ENCODE peak calls at places on chromosomes 13 and 19, in six cellular contexts. A, H, Q, F, N and D are unnamed samples. For H3K4me1, the result is how much of the 10 kb centered on the place peaks cover.

GRCh38 chr19:23309926-23310325 is 59.7 kb upstream of the ZNF724 start:
- DNase-seq in A (no peak), H (no peak), Q (no peak), F (no peak), N (peak), D (no peak)

GRCh38 chr19:49651871-49652722 is 10.1 kb downstream of the SCAF1 start:
- DNase-seq in A (no peak), H (no peak), Q (no peak), F (no peak), N (no peak), D (no peak)

GRCh38 chr13:52779028-52779612 is 39.5 kb upstream of the CNMD start:
- DNase-seq in A (no peak), H (peak), Q (no peak), F (no peak), N (no peak), D (no peak)

GRCh38 chr13:92745233-92745632 is 481.4 kb upstream of the GPC6 start:
- DNase-seq in A (no peak), H (no peak), Q (no peak), F (no peak), N (peak), D (no peak)

GRCh38 chr19:13008926-13009787 is 13.9 kb downstream of the NFIX start:
- DNase-seq in A (no peak), H (peak), Q (no peak), F (no peak), N (no peak), D (no peak)

GRCh38 chr19:49475995-49476880 is 2.2 kb downstream of the FLT3LG start:
- DNase-seq in A (no peak), H (peak), Q (peak), F (no peak), N (no peak), D (no peak)

GRCh38 chr13:110746443-110746842 is 32.9 kb downstream of the ING1 start:
- DNase-seq in A (no peak), H (no peak), Q (no peak), F (no peak), N (no peak), D (no peak)

GRCh38 chr19:6210721-6211600 is 68.8 kb downstream of the MLLT1 start:
- DNase-seq in A (no peak), H (no peak), Q (no peak), F (no peak), N (no peak), D (no peak)

GRCh38 chr19:39765091-39766076 is 13.3 kb upstream of the LEUTX start:
- DNase-seq in A (peak), H (peak), Q (peak), F (no peak), N (no peak), D (peak)

GRCh38 chr13:27264648-27265047 is 6.0 kb upstream of the RASL11A start:
- DNase-seq in A (no peak), H (no peak), Q (no peak), F (no peak), N (no peak), D (no peak)

GRCh38 chr13:86585826-86586225 is 786.6 kb upstream of the SLITRK6 start:
- DNase-seq in A (no peak), H (no peak), Q (peak), F (peak), N (no peak), D (no peak)

GRCh38 chr19:11560404-11560988 is 1.5 kb upstream of the ELOF1 start:
- DNase-seq in A (no peak), H (peak), Q (peak), F (no peak), N (no peak), D (peak)

GRCh38 chr13:41196620-41197019 is 2.3 kb upstream of the KBTBD7 start:
- DNase-seq in A (no peak), H (no peak), Q (peak), F (no peak), N (no peak), D (no peak)

GRCh38 chr13:77338961-77339401 is 12.1 kb upstream of the MYCBP2 start:
- DNase-seq in A (no peak), H (no peak), Q (no peak), F (no peak), N (no peak), D (no peak)

GRCh38 chr13:67438465-67438864 is 208.3 kb upstream of the PCDH9 start:
- DNase-seq in A (no peak), H (peak), Q (no peak), F (no peak), N (no peak), D (no peak)

GRCh38 chr19:13207237-13208130 is 57.3 kb downstream of the IER2 start:
- DNase-seq in A (no peak), H (no peak), Q (peak), F (peak), N (no peak), D (no peak)

GRCh38 chr13:74082741-74083160 is 51.5 kb downstream of the KLF12 start:
- DNase-seq in A (no peak), H (no peak), Q (no peak), F (no peak), N (no peak), D (no peak)

GRCh38 chr19:2770055-2771013 is 12.7 kb downstream of the SGTA start:
- DNase-seq in A (no peak), H (no peak), Q (peak), F (peak), N (no peak), D (no peak)

GRCh38 chr19:5621945-5622464 is 571 bp downstream of the SAFB2 start:
- DNase-seq in A (peak), H (peak), Q (no peak), F (no peak), N (no peak), D (no peak)

GRCh38 chr19:42028304-42029216 is 34.5 kb upstream of the ATP1A3 start:
- DNase-seq in A (no peak), H (peak), Q (no peak), F (no peak), N (no peak), D (no peak)

GRCh38 chr13:32472194-32472621 is 44.3 kb upstream of the N4BP2L1 start:
- DNase-seq in A (no peak), H (no peak), Q (no peak), F (no peak), N (no peak), D (no peak)

GRCh38 chr13:82772802-82773201 is 1109.5 kb downstream of the SLITRK1 start:
- DNase-seq in A (no peak), H (no peak), Q (peak), F (no peak), N (no peak), D (no peak)

GRCh38 chr13:43544011-43544410 is 242.8 kb downstream of the ENOX1 start:
- DNase-seq in A (no peak), H (no peak), Q (peak), F (no peak), N (peak), D (no peak)

GRCh38 chr19:1267441-1268391 is 1.4 kb upstream of the CIRBP start:
- DNase-seq in A (peak), H (no peak), Q (no peak), F (no peak), N (no peak), D (no peak)

GRCh38 chr19:1266818-1267440 is 2.2 kb upstream of the CIRBP start:
- DNase-seq in A (peak), H (peak), Q (peak), F (peak), N (no peak), D (peak)

GRCh38 chr19:1269065-1269477 is at the start of gene CIRBP:
- DNase-seq in A (peak), H (peak), Q (peak), F (peak), N (peak), D (peak)

GRCh38 chr19:1269478-1270167 is 491 bp downstream of the CIRBP start:
- DNase-seq in A (peak), H (peak), Q (peak), F (peak), N (no peak), D (peak)

DNA sequence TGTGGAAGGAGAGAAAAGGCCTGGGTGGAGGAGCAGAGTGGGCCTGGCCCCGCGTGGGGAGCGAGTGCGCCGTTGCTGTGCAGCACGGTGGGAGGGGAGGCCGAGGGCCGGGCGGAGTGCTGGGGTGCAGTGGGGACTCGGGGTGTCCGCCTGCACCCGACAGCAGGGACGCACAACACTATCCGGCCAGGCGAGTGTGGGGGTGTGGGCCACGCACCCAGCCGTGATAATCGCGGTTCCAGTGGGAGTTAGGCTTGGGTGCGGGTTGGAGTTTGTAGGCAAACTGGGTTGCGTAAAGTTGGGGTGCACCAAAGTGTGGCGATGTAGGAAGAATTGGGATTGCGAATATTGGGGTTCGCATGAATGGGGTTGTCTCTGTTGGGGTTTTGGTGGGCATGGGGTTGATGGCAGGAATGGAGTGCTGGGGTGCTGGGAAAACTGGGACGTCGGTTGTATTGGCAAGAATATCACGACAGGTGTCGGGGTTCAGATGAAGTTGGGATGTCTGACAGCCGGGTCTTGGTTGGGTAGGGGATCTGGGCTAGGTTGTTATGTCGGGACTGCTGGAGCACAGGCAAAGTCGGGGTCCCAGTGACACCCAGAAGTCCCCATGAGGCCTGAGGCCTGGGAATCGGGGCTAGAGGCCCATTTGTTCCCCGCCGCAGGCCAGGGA is 604 bp upstream of the CIRBP start:
- DNase-seq in A (peak), H (no peak), Q (no peak), F (no peak), N (no peak), D (no peak)
- H3K4me1 ChIP-seq in A (under half), H (half or more), Q (under half), F (half or more), N (under half), D (half or more)

GRCh38 chr13:87999791-88000190 is 328.6 kb downstream of the SLITRK5 start:
- DNase-seq in A (no peak), H (no peak), Q (no peak), F (no peak), N (no peak), D (no peak)

GRCh38 chr13:88000239-88000638 is 329.1 kb downstream of the SLITRK5 start:
- DNase-seq in A (no peak), H (no peak), Q (no peak), F (no peak), N (no peak), D (no peak)

GRCh38 chr13:87999141-87999765 is 328.1 kb downstream of the SLITRK5 start:
- DNase-seq in A (no peak), H (no peak), Q (peak), F (no peak), N (peak), D (no peak)

GRCh38 chr13:88000787-88001186 is 329.6 kb downstream of the SLITRK5 start:
- DNase-seq in A (no peak), H (no peak), Q (no peak), F (no peak), N (no peak), D (no peak)

GRCh38 chr13:88005188-88005587 is 334.0 kb downstream of the SLITRK5 start:
- DNase-seq in A (no peak), H (no peak), Q (no peak), F (no peak), N (no peak), D (no peak)
- H3K4me1 ChIP-seq in A (under half), H (under half), Q (under half), F (under half), N (under half), D (under half)

DNA sequence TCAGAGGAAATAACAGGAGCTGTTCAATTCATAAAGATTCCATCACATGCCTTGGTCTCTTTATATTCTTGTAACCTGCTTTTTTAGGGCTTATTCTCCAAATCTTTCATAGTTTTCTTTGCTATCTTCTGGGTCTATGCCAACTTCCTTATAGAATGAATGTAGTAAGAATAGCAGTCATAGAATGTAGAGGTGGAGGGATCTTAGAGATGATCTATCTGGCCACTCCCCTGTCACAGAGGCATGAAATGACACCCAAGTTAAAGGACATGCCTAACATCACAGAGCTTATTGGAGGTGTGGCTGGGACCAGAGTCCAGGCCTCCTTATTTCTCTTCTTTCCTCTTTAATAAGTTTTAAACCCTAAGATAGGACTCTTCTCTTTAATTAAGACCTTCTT is 13.2 kb downstream of the LCP1 start:
- DNase-seq in A (no peak), H (no peak), Q (no peak), F (no peak), N (no peak), D (no peak)
- H3K4me1 ChIP-seq in A (under half), H (under half), Q (under half), F (under half), N (under half), D (under half)

DNA sequence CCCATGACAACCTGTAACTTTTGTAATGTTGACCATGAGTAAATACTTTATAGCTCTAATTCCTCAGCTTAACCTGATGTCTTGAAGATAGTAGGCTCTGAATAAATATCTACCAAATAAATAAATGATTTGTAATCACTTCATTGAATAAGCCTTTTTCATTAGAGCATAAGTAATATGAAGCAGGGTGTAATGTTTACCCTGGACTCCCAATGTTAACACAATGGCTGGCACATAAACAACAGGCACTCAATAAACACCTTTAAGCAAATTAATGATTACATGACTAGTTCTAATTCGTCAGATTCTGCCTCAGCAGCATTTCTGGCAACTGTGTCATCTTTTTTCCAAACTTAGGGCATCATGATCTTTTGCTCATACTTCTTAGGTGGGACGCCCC is 396.3 kb downstream of the LIG4 start:
- DNase-seq in A (no peak), H (no peak), Q (no peak), F (no peak), N (no peak), D (no peak)
- H3K4me1 ChIP-seq in A (under half), H (under half), Q (under half), F (under half), N (under half), D (under half)

GRCh38 chr19:1272423-1273262 is 2.7 kb upstream of the FAM174C start:
- DNase-seq in A (no peak), H (no peak), Q (no peak), F (no peak), N (no peak), D (no peak)
- H3K4me1 ChIP-seq in A (half or more), H (half or more), Q (under half), F (half or more), N (under half), D (half or more)